ENCODE peak calls at places on chromosomes 7 and 10, in nine cellular contexts. I is Kasumi-1, H is iPS DF 19.7, M is Peyer's patch, G is AG04449, U is gastrocnemius medialis, P is WTC11, N is NCI-H69, J is astrocyte of the spinal cord. W is an unnamed sample.

GRCh38 chr10:72158174-72158573 is 57.6 kb upstream of the ANAPC16 start:
- DNase-seq in I (no peak), H (no peak), M (no peak), G (no peak), U (no peak), P (no peak), N (no peak), J (no peak), W (no peak)

GRCh38 chr10:3465406-3465891 is 292.9 kb upstream of the PITRM1 start:
- DNase-seq in I (peak), H (no peak), M (no peak), G (no peak), U (no peak), P (no peak), N (no peak), J (no peak), W (no peak)

GRCh38 chr10:28761084-28761875 is 84.0 kb downstream of the BAMBI start:
- DNase-seq in I (no peak), H (no peak), M (no peak), G (no peak), U (no peak), P (no peak), N (peak), J (no peak), W (no peak)

GRCh38 chr10:21329995-21330627 is 195.4 kb downstream of the SKIDA1 start:
- DNase-seq in I (no peak), H (no peak), M (no peak), G (peak), U (peak), P (no peak), N (peak), J (peak), W (no peak)

GRCh38 chr7:91846436-91846835 is 34.1 kb downstream of the MTERF1 start:
- DNase-seq in I (no peak), H (no peak), M (no peak), G (peak), U (no peak), P (no peak), N (no peak), J (no peak), W (no peak)

GRCh38 chr7:20083781-20084180 is 133.4 kb downstream of the MACC1 start:
- DNase-seq in I (no peak), H (no peak), M (no peak), G (no peak), U (no peak), P (no peak), N (no peak), J (peak), W (no peak)

GRCh38 chr10:105837951-105838350 is 1196.9 kb downstream of the SORCS3 start:
- DNase-seq in I (no peak), H (no peak), M (no peak), G (no peak), U (no peak), P (no peak), N (peak), J (peak), W (no peak)

GRCh38 chr7:80078159-80078731 is 56.4 kb upstream of the GNAI1 start:
- DNase-seq in I (peak), H (no peak), M (no peak), G (no peak), U (no peak), P (no peak), N (peak), J (peak), W (no peak)

GRCh38 chr7:51847461-51848134 is 531.0 kb upstream of the COBL start:
- DNase-seq in I (no peak), H (peak), M (no peak), G (no peak), U (no peak), P (peak), N (no peak), J (no peak), W (no peak)

GRCh38 chr10:104339469-104340098 is 1.3 kb upstream of the ITPRIP start:
- DNase-seq in I (no peak), H (no peak), M (no peak), G (no peak), U (peak), P (no peak), N (no peak), J (peak), W (peak)

GRCh38 chr7:29077854-29078253 is 68.5 kb downstream of the CPVL start:
- DNase-seq in I (no peak), H (no peak), M (no peak), G (peak), U (no peak), P (no peak), N (no peak), J (no peak), W (no peak)

GRCh38 chr7:1665721-1666250 is 4.3 kb upstream of the ELFN1 start:
- DNase-seq in I (no peak), H (no peak), M (peak), G (no peak), U (peak), P (no peak), N (peak), J (no peak), W (peak)

GRCh38 chr10:1229116-1229515 is 172.9 kb downstream of the WDR37 start:
- DNase-seq in I (no peak), H (no peak), M (peak), G (no peak), U (no peak), P (peak), N (no peak), J (no peak), W (no peak)

GRCh38 chr10:48444266-48444665 is 137.8 kb downstream of the MAPK8 start:
- DNase-seq in I (peak), H (peak), M (no peak), G (no peak), U (no peak), P (no peak), N (peak), J (peak), W (no peak)

GRCh38 chr7:404782-405488 is 114.7 kb downstream of the PDGFA start:
- DNase-seq in I (no peak), H (no peak), M (no peak), G (no peak), U (no peak), P (no peak), N (no peak), J (no peak), W (no peak)

GRCh38 chr7:113099284-113099919 is 12.8 kb upstream of the GPR85 start:
- DNase-seq in I (no peak), H (no peak), M (no peak), G (no peak), U (no peak), P (no peak), N (no peak), J (no peak), W (no peak)

GRCh38 chr10:78579586-78579985 is 489.2 kb upstream of the ZMIZ1 start:
- DNase-seq in I (no peak), H (no peak), M (no peak), G (no peak), U (no peak), P (no peak), N (no peak), J (no peak), W (no peak)

GRCh38 chr10:7400068-7400824 is 10.6 kb downstream of the SFMBT2 start:
- DNase-seq in I (no peak), H (no peak), M (no peak), G (no peak), U (no peak), P (no peak), N (no peak), J (no peak), W (no peak)

GRCh38 chr10:94991243-94991888 is 52.9 kb downstream of the CYP2C9 start:
- DNase-seq in I (peak), H (no peak), M (no peak), G (no peak), U (no peak), P (no peak), N (no peak), J (no peak), W (no peak)